ENCODE peak calls at places on chromosomes 6 and 20, in five cellular contexts. T is lower lobe of right lung, B is esophagus squamous epithelium, X is PC-3, F is astrocyte of the cerebellum. H is an unnamed sample.

GRCh38 chr20:25297141-25297905 is 49.4 kb downstream of the PYGB start:
- DNase-seq in X (no peak), B (no peak), F (no peak), T (no peak), H (no peak)

GRCh38 chr6:8839626-8840025 is 404.3 kb upstream of the SLC35B3 start:
- DNase-seq in F (no peak), B (no peak), X (no peak), T (no peak), H (no peak)

GRCh38 chr6:31901415-31901952 is 402 bp downstream of the ZBTB12 start:
- DNase-seq in B (no peak), X (peak; percentile 37), F (no peak), T (peak; percentile 75), H (peak; percentile 42)

GRCh38 chr6:66735106-66735890 is 1028.3 kb upstream of the EYS start:
- DNase-seq in X (peak; percentile 57), T (no peak), F (no peak), B (no peak), H (peak; percentile 83)

GRCh38 chr20:48846516-48847492 is 19.0 kb upstream of the PREX1 start:
- DNase-seq in F (no peak), X (no peak), T (no peak), B (no peak), H (peak; percentile 71)

GRCh38 chr6:90296346-90297123 is at the start of gene BACH2:
- DNase-seq in B (peak; percentile 75), T (peak; percentile 91), F (peak; percentile 88), X (peak; percentile 84), H (peak; percentile 85)

GRCh38 chr20:4065405-4065841 is 50.1 kb upstream of the RNF24 start:
- DNase-seq in B (no peak), T (no peak), X (peak; percentile 49), F (no peak), H (peak; percentile 96)

GRCh38 chr6:83257791-83258190 is 64.6 kb downstream of the RWDD2A start:
- DNase-seq in B (no peak), T (no peak), F (no peak), X (no peak), H (no peak)

GRCh38 chr20:57698191-57698866 is 11.5 kb downstream of the PMEPA1 start:
- DNase-seq in T (no peak), F (peak; percentile 92), B (no peak), X (peak; percentile 100), H (peak; percentile 95)

GRCh38 chr20:46638367-46639274 is 12.6 kb downstream of the SLC13A3 start:
- DNase-seq in B (no peak), F (no peak), X (no peak), T (no peak), H (no peak)

GRCh38 chr6:137808191-137808590 is 58.9 kb upstream of the TNFAIP3 start:
- DNase-seq in X (peak; percentile 91), B (no peak), T (no peak), F (no peak), H (peak; percentile 79)

GRCh38 chr6:167937948-167938911 is 59.2 kb upstream of the KIF25 start:
- DNase-seq in B (no peak), X (peak; percentile 7), T (no peak), F (no peak), H (no peak)

GRCh38 chr6:45461486-45461885 is 83.8 kb upstream of the SUPT3H start:
- DNase-seq in B (no peak), X (no peak), F (no peak), T (no peak), H (peak; percentile 35)

GRCh38 chr6:32113386-32114352 is 4.5 kb upstream of the TNXB start:
- DNase-seq in F (peak; percentile 76), B (no peak), X (peak; percentile 85), T (peak; percentile 79), H (peak; percentile 98)

GRCh38 chr20:10987651-10988383 is 314.0 kb upstream of the JAG1 start:
- DNase-seq in X (peak; percentile 34), B (no peak), T (no peak), F (peak; percentile 36), H (no peak)

GRCh38 chr6:169289257-169289656 is 35.6 kb upstream of the THBS2 start:
- DNase-seq in B (no peak), T (no peak), X (no peak), F (no peak), H (no peak)

GRCh38 chr6:127518710-127519468 is at the start of gene MTCL3:
- DNase-seq in B (no peak), T (no peak), F (peak; percentile 49), X (no peak), H (peak; percentile 58)

GRCh38 chr20:21384308-21384892 is 12.9 kb downstream of the NKX2-4 start:
- DNase-seq in T (no peak), B (no peak), X (no peak), F (no peak), H (no peak)

GRCh38 chr6:159107451-159108260 is 61.5 kb upstream of the FNDC1 start:
- DNase-seq in F (no peak), X (no peak), B (no peak), T (no peak), H (no peak)

GRCh38 chr6:15512126-15512525 is 150.7 kb downstream of the DTNBP1 start:
- DNase-seq in F (no peak), T (no peak), B (no peak), X (peak; percentile 18), H (peak; percentile 30)

GRCh38 chr6:10465633-10466499 is 51.0 kb upstream of the TFAP2A start:
- DNase-seq in B (no peak), F (peak; percentile 1), T (no peak), X (peak; percentile 75), H (peak; percentile 45)

GRCh38 chr6:166586424-166587156 is at the start of gene RAMACL:
- DNase-seq in X (peak; percentile 20), F (no peak), T (no peak), B (no peak), H (no peak)

GRCh38 chr6:76697585-76697984 is 625.1 kb upstream of the IMPG1 start:
- DNase-seq in B (no peak), T (no peak), F (no peak), X (peak; percentile 12), H (peak; percentile 39)
- TF ChIP-seq CTCF in B (no peak), T (no peak), F (peak; percentile 7), X (peak; percentile 42), H (peak; percentile 25)

GRCh38 chr6:154478021-154478651 is 32.3 kb downstream of the CNKSR3 start:
- DNase-seq in F (no peak), B (no peak), X (no peak), T (peak; percentile 79), H (no peak)

GRCh38 chr6:154480144-154480639 is 30.3 kb downstream of the CNKSR3 start:
- DNase-seq in B (no peak), T (no peak), X (no peak), F (no peak), H (no peak)

GRCh38 chr6:154478691-154479090 is 31.8 kb downstream of the CNKSR3 start:
- DNase-seq in B (no peak), T (no peak), F (no peak), X (no peak), H (no peak)

GRCh38 chr6:154481541-154482013 is 28.9 kb downstream of the CNKSR3 start:
- DNase-seq in F (no peak), B (no peak), T (no peak), X (no peak), H (no peak)

DNA sequence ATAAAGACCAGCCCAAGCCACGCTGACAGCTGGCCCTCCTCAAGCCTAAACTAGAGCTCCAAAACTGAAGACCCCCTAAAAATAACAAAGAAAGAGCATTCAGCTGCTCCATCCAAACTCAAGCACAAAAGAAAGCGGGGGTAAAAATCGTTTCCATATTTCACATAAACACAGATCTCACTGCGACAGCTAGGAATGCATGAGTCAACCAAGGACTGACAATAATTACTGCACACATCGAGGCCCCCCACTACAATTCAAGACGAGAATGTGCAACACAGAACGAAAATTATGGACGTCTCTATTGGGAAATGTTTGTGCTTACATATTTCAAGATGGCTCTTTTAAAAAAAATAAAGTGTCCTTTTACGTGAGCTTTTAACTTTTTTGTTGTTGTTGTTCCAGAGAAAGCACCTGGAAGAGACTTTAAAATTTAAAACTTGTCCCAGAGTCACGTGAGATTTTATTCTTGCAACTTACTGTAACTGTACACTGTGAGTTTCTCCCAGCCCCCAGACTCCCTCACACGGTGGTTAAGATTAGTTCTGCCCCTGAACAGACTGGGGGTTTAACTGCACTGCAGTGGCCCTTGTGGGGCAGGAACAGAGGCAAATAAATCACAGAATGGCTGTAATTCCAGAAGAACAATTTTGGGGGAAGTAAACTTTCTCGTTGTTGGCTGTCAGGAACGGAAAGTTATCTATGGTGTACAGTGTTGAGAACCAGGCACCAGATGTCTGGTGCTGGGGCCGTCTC is 30.9 kb downstream of the CNKSR3 start:
- DNase-seq in F (no peak), B (no peak), T (no peak), X (no peak), H (peak; percentile 71)
- H3K4me3 ChIP-seq in F (peak overlapping the region; percentile 1), B (no peak overlapping the region), T (peak overlapping the region; percentile 17), X (no peak overlapping the region), H (peak overlapping the region; percentile 35)

GRCh38 chr6:113187671-113188070 is 669.5 kb upstream of the MARCKS start:
- DNase-seq in B (no peak), T (no peak), F (no peak), X (no peak), H (no peak)

GRCh38 chr6:113184736-113185135 is 672.4 kb upstream of the MARCKS start:
- DNase-seq in T (no peak), B (no peak), X (no peak), F (no peak), H (peak; percentile 29)

GRCh38 chr6:113194090-113194489 is 663.1 kb upstream of the MARCKS start:
- DNase-seq in T (no peak), X (no peak), B (no peak), F (no peak), H (no peak)

GRCh38 chr6:113185299-113185698 is 671.8 kb upstream of the MARCKS start:
- DNase-seq in T (no peak), B (no peak), F (no peak), X (no peak), H (peak; percentile 29)

DNA sequence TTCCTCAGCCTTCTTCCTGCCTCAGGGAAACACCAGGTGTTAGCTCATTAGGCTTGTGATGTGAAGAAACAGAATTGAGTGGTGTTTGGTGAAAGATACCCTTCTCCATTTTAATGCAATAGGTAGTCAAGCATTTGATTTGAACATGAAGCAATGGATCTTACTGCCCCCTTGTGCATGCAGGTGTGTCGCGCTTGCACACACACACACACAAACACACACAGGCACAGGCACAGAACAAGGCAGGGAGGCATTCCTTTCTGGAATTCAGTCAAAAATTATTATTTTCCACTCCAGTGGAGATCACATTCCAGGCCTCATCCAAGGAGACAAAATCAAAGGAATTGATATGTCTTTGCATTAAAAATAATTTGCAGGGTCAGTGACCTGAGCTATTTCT is 667.0 kb upstream of the MARCKS start:
- DNase-seq in X (peak; percentile 18), T (no peak), F (no peak), B (no peak), H (peak; percentile 18)
- TF ChIP-seq CTCF in X (peak; percentile 46), T (no peak), F (no peak), B (no peak), H (peak; percentile 10)

DNA sequence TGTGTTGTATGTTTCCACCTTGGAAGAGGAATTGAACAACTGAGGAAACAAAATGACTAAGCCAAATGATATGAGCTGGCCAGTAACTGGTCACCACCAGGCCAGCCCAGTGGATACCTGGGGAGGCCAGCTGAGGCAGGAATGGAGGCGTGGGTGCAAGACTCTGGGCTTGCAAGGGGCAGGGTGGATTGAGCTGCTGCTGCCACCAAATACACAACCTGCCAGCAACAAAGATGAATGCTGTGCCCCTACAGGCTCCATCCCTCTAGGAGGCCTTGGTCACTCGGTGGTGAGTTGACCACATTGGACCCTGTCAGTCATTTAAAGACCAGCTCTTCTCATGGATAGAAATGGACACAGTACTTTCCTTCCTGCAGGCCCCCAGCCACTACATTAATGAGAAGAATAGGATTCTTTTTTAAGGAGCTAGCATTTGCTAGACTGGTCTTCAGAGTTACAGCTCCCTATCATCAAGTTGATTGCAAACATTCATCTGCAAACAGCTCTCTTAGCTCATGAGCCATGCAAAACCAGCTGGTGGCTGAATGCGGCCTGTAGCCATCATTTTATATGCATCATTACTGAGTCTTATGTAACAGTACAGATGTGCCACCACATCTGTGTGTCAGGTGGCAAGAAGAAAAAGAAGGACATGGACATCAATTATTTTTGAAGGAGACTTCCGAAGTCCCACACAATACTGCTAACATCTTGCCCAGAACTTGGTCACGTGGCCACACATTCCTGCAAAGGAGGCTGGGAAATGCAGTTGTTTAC is 26.3 kb upstream of the SLC22A3 start:
- DNase-seq in F (no peak), B (no peak), T (no peak), X (no peak), H (no peak)
- H3K4me3 ChIP-seq in F (no peak overlapping the region), B (no peak overlapping the region), T (no peak overlapping the region), X (no peak overlapping the region), H (no peak overlapping the region)

H was measured in fibroblast of pulmonary artery.